ENCODE peak calls at places on chromosomes 12 and 14, in eight cellular contexts. G is HS-27A; Q is AG04449; H is activated naive CD4-positive, alpha-beta T cell; T is ELR; F is choroid plexus epithelial cell; D is suprapubic skin; K is stimulated activated CD8-positive, alpha-beta memory T cell treated with anti-CD3 and anti-CD28 coated beads, Interleukin-4, amount 100 ng/mL, for 1 hour. Z is an unnamed sample.

GRCh38 chr14:99191663-99192621 is 80.1 kb downstream of the BCL11B start:
- DNase-seq in H (no peak), Q (peak), F (peak), T (peak), K (no peak), G (no peak), D (no peak), Z (peak)

GRCh38 chr12:32230607-32230982 is 123.9 kb downstream of the BICD1 start:
- DNase-seq in H (no peak), K (no peak), F (no peak), T (no peak), Q (no peak), D (no peak), G (no peak), Z (no peak)

GRCh38 chr12:89954259-89954658 is 245.6 kb upstream of the ATP2B1 start:
- DNase-seq in T (no peak), Q (no peak), D (no peak), F (no peak), H (no peak), K (no peak), G (no peak), Z (no peak)

GRCh38 chr12:6937481-6938352 is 5.9 kb upstream of the RNU7-1 start:
- DNase-seq in F (peak), H (peak), K (no peak), G (no peak), Q (no peak), T (peak), D (peak), Z (peak)

GRCh38 chr12:112303004-112303403 is 79.2 kb downstream of the HECTD4 start:
- DNase-seq in H (no peak), G (peak), Q (peak), K (no peak), F (peak), T (peak), D (no peak), Z (peak)

GRCh38 chr14:99185436-99186068 is 86.4 kb downstream of the BCL11B start:
- DNase-seq in G (no peak), H (no peak), T (no peak), F (no peak), K (no peak), D (peak), Q (no peak), Z (no peak)

GRCh38 chr12:25130741-25131188 is 64.2 kb downstream of the DNAI7 start:
- DNase-seq in K (no peak), G (no peak), T (peak), F (peak), H (no peak), Q (peak), D (no peak), Z (peak)

GRCh38 chr14:52380294-52380693 is 66.2 kb downstream of the PTGER2 start:
- DNase-seq in F (peak), Q (no peak), H (no peak), K (no peak), D (no peak), G (no peak), T (peak), Z (peak)

GRCh38 chr14:85701116-85701515 is 171.2 kb downstream of the FLRT2 start:
- DNase-seq in G (no peak), K (no peak), D (no peak), T (no peak), Q (no peak), F (no peak), H (no peak), Z (no peak)

GRCh38 chr14:66601932-66602578 is 94.1 kb downstream of the GPHN start:
- DNase-seq in H (no peak), G (no peak), Q (no peak), F (no peak), T (no peak), K (no peak), D (no peak), Z (no peak)

GRCh38 chr12:80053048-80053790 is 46.1 kb upstream of the OTOGL start:
- DNase-seq in H (no peak), F (peak), G (peak), T (peak), D (no peak), K (no peak), Q (peak), Z (peak)

GRCh38 chr14:64089920-64090319 is 204.3 kb downstream of the ESR2 start:
- DNase-seq in H (no peak), F (no peak), K (no peak), D (no peak), G (no peak), Q (no peak), T (no peak), Z (peak)

GRCh38 chr14:95835331-95835730 is 41.3 kb upstream of the TUNAR start:
- DNase-seq in K (no peak), Q (no peak), G (no peak), D (no peak), T (peak), F (no peak), H (no peak), Z (peak)

GRCh38 chr12:96091833-96092232 is 56.4 kb upstream of the LTA4H start:
- DNase-seq in T (peak), D (no peak), G (no peak), Q (no peak), H (no peak), F (peak), K (no peak), Z (no peak)

GRCh38 chr12:120100630-120101029 is 15.9 kb downstream of the RAB35 start:
- DNase-seq in Q (no peak), H (no peak), T (no peak), K (no peak), D (peak), F (no peak), G (no peak), Z (peak)

GRCh38 chr14:105391541-105391940 is 6.8 kb upstream of the TEX22 start:
- DNase-seq in H (no peak), T (no peak), G (no peak), Q (no peak), D (no peak), F (no peak), K (no peak), Z (no peak)

GRCh38 chr12:79508622-79509021 is 182.1 kb downstream of the PAWR start:
- DNase-seq in F (no peak), T (no peak), G (no peak), H (no peak), Q (no peak), K (no peak), D (no peak), Z (no peak)

GRCh38 chr12:14979468-14979867 is 6.6 kb downstream of the PDE6H start:
- DNase-seq in K (no peak), G (no peak), D (no peak), T (no peak), Q (no peak), H (no peak), F (no peak), Z (no peak)

GRCh38 chr12:106054016-106054415 is 84.7 kb downstream of the NUAK1 start:
- DNase-seq in T (no peak), Q (no peak), H (no peak), K (no peak), F (no peak), D (no peak), G (no peak), Z (no peak)

GRCh38 chr12:48972213-48973021 is 882 bp upstream of the WNT10B start:
- DNase-seq in D (no peak), G (no peak), Q (no peak), F (no peak), K (no peak), H (no peak), T (peak), Z (peak)

Z was measured in IMR-90.